ENCODE peak calls at places on chromosomes 5 and 9, in five cellular contexts. Z is NCI-H187 treated with DMSO at 0.1 percent for 48 hours; L is effector memory CD4-positive, alpha-beta T cell; P is fibroblast of mammary gland; R is CD8-positive, alpha-beta memory T cell. D is an unnamed sample.

GRCh38 chr9:34719021-34719768 is 9.3 kb upstream of the CCL21 start:
- DNase-seq in Z (no peak), L (no peak), P (no peak), R (no peak), D (no peak)

GRCh38 chr5:142065273-142065672 is 43.3 kb upstream of the NDFIP1 start:
- DNase-seq in Z (no peak), L (no peak), P (no peak), R (no peak), D (no peak)

GRCh38 chr5:135193213-135194125 is 159.4 kb upstream of the PITX1 start:
- DNase-seq in Z (no peak), L (no peak), P (peak), R (no peak), D (no peak)

GRCh38 chr5:32628049-32628803 is 42.9 kb downstream of the SUB1 start:
- DNase-seq in Z (no peak), L (no peak), P (no peak), R (no peak), D (no peak)

GRCh38 chr5:140182803-140183367 is 7.9 kb downstream of the CYSTM1 start:
- DNase-seq in Z (no peak), L (no peak), P (peak), R (no peak), D (peak)

GRCh38 chr5:133786432-133786831 is 174.1 kb upstream of the FSTL4 start:
- DNase-seq in Z (no peak), L (no peak), P (no peak), R (no peak), D (no peak)

GRCh38 chr9:16258708-16259107 is 611.8 kb downstream of the BNC2 start:
- DNase-seq in Z (no peak), L (no peak), P (no peak), R (peak), D (no peak)

GRCh38 chr5:128498844-128499455 is 39.1 kb downstream of the FBN2 start:
- DNase-seq in Z (no peak), L (no peak), P (peak), R (no peak), D (no peak)

GRCh38 chr9:4489919-4490704 is at the start of gene SLC1A1:
- DNase-seq in Z (no peak), L (no peak), P (peak), R (peak), D (peak)

GRCh38 chr5:145983461-145983860 is 47.1 kb downstream of the SH3RF2 start:
- DNase-seq in Z (no peak), L (no peak), P (no peak), R (no peak), D (no peak)

GRCh38 chr9:119868694-119869093 is 499.5 kb upstream of the BRINP1 start:
- DNase-seq in Z (no peak), L (no peak), P (no peak), R (no peak), D (no peak)

GRCh38 chr9:76988941-76989340 is 30.5 kb upstream of the FOXB2 start:
- DNase-seq in Z (no peak), L (no peak), P (no peak), R (no peak), D (no peak)

GRCh38 chr9:129273941-129274709 is 96.1 kb upstream of the IER5L start:
- DNase-seq in Z (no peak), L (no peak), P (no peak), R (no peak), D (no peak)

GRCh38 chr5:66238435-66238834 is 94.3 kb downstream of the SREK1 start:
- DNase-seq in Z (no peak), L (no peak), P (no peak), R (no peak), D (no peak)

GRCh38 chr9:5492965-5493364 is 17.4 kb upstream of the PDCD1LG2 start:
- DNase-seq in Z (no peak), L (no peak), P (no peak), R (no peak), D (no peak)

GRCh38 chr5:126339215-126339805 is 83.9 kb upstream of the GRAMD2B start:
- DNase-seq in Z (peak), L (peak), P (peak), R (peak), D (peak)

GRCh38 chr9:131747352-131747751 is 7.5 kb upstream of the RAPGEF1 start:
- DNase-seq in Z (no peak), L (no peak), P (peak), R (no peak), D (no peak)

GRCh38 chr5:100667021-100667671 is 132.0 kb downstream of the FAM174A start:
- DNase-seq in Z (no peak), L (no peak), P (peak), R (no peak), D (no peak)

GRCh38 chr5:140321796-140322195 is 18.9 kb upstream of the PFDN1 start:
- DNase-seq in Z (no peak), L (no peak), P (no peak), R (no peak), D (no peak)

GRCh38 chr9:89738137-89738932 is 133.5 kb downstream of the GADD45G start:
- DNase-seq in Z (no peak), L (no peak), P (no peak), R (no peak), D (no peak)

GRCh38 chr5:1511037-1511436 is 12.7 kb downstream of the LPCAT1 start:
- DNase-seq in Z (no peak), L (no peak), P (no peak), R (no peak), D (no peak)

GRCh38 chr5:136749016-136749415 is 383.7 kb upstream of the TRPC7 start:
- DNase-seq in Z (no peak), L (no peak), P (no peak), R (no peak), D (no peak)

GRCh38 chr9:107557236-107557990 is 67.8 kb upstream of the KLF4 start:
- DNase-seq in Z (no peak), L (no peak), P (no peak), R (no peak), D (no peak)

GRCh38 chr9:134130503-134131375 is 5.1 kb upstream of the WDR5 start:
- DNase-seq in Z (no peak), L (no peak), P (no peak), R (no peak), D (no peak)

GRCh38 chr9:138053321-138053868 is 175.8 kb downstream of the CACNA1B start:
- DNase-seq in Z (no peak), L (no peak), P (no peak), R (no peak), D (no peak)

GRCh38 chr5:113128931-113129330 is 152.3 kb downstream of the DCP2 start:
- DNase-seq in Z (no peak), L (no peak), P (no peak), R (no peak), D (no peak)

GRCh38 chr5:179568731-179569130 is 18.4 kb downstream of the RUFY1 start:
- DNase-seq in Z (no peak), L (no peak), P (no peak), R (no peak), D (no peak)

GRCh38 chr5:172428224-172429166 is 25.8 kb downstream of the SH3PXD2B start:
- DNase-seq in Z (no peak), L (no peak), P (no peak), R (no peak), D (no peak)

GRCh38 chr9:3510796-3511195 is 15.0 kb downstream of the RFX3 start:
- DNase-seq in Z (no peak), L (no peak), P (no peak), R (no peak), D (no peak)

GRCh38 chr5:60386398-60386797 is 313.6 kb downstream of the DEPDC1B start:
- DNase-seq in Z (no peak), L (no peak), P (no peak), R (no peak), D (no peak)

GRCh38 chr5:134874831-134875655 is 872 bp downstream of the TXNDC15 start:
- DNase-seq in Z (no peak), L (peak), P (peak), R (peak), D (peak)

GRCh38 chr5:157470616-157471015 is 10.6 kb downstream of the NIPAL4 start:
- DNase-seq in Z (no peak), L (no peak), P (no peak), R (no peak), D (no peak)

GRCh38 chr5:167699434-167699833 is 592.0 kb upstream of the WWC1 start:
- DNase-seq in Z (no peak), L (no peak), P (peak), R (no peak), D (peak)

GRCh38 chr9:87590996-87591395 is 93.3 kb downstream of the DAPK1 start:
- DNase-seq in Z (no peak), L (no peak), P (no peak), R (no peak), D (no peak)

GRCh38 chr5:35608881-35609779 is 8.5 kb upstream of the SPEF2 start:
- DNase-seq in Z (no peak), L (no peak), P (no peak), R (no peak), D (no peak)

GRCh38 chr9:128912270-128912853 is 8.4 kb upstream of the PHYHD1 start:
- DNase-seq in Z (no peak), L (no peak), P (peak), R (no peak), D (peak)

GRCh38 chr9:34493972-34494535 is 28.7 kb downstream of the ENHO start:
- DNase-seq in Z (no peak), L (no peak), P (peak), R (no peak), D (no peak)

GRCh38 chr5:93658044-93658443 is 75.0 kb downstream of the NR2F1 start:
- DNase-seq in Z (no peak), L (no peak), P (peak), R (no peak), D (no peak)